ENCODE peak calls at places on chromosome 2, in eight cellular contexts. D is breast epithelium; F is activated T-cell treated with anti-CD3 and anti-CD28 coated beads for 1 hour; C is CD8-positive, alpha-beta T cell; E is GM04504; O is brain microvascular endothelial cell; G is activated CD8-positive, alpha-beta memory T cell treated with anti-CD3 and anti-CD28 coated beads for 48 hours; X is stimulated activated CD4-positive, alpha-beta T cell treated with anti-CD3 and anti-CD28 coated beads, Interleukin-12 subunit alpha, Interleukin-12 subunit beta, amount 100 ng/mL, for 48 hours. M is an unnamed sample.

GRCh38 chr2:218400167-218400929 is 680 bp downstream of the CTDSP1 start:
- DNase-seq in D (no peak), F (no peak), C (peak; percentile 47), E (no peak), O (no peak), G (no peak), X (no peak), M (peak; percentile 68)

GRCh38 chr2:153477641-153478288 is 797 bp downstream of the RPRM start:
- DNase-seq in D (no peak), F (no peak), C (no peak), E (no peak), O (no peak), G (no peak), X (no peak), M (peak; percentile 10)

GRCh38 chr2:237662671-237663093 is 35.3 kb downstream of the LRRFIP1 start:
- DNase-seq in D (peak; percentile 89), F (no peak), C (peak; percentile 32), E (peak; percentile 94), O (peak; percentile 86), G (peak; percentile 33), X (peak; percentile 38), M (peak; percentile 99)

GRCh38 chr2:132651115-132652099 is 18.6 kb downstream of the LYPD1 start:
- DNase-seq in D (no peak), F (no peak), C (no peak), E (no peak), O (peak; percentile 73), G (no peak), X (no peak), M (peak; percentile 58)

GRCh38 chr2:95729556-95729955 is 137.8 kb downstream of the TRIM43 start:
- DNase-seq in D (no peak), F (no peak), C (no peak), E (no peak), O (no peak), G (no peak), X (no peak), M (no peak)

GRCh38 chr2:132980304-132980703 is 310.3 kb upstream of the LYPD1 start:
- DNase-seq in D (no peak), F (no peak), C (no peak), E (no peak), O (no peak), G (no peak), X (no peak), M (no peak)

GRCh38 chr2:74890711-74891110 is 56.8 kb downstream of the HK2 start:
- DNase-seq in D (no peak), F (no peak), C (no peak), E (no peak), O (no peak), G (no peak), X (no peak), M (no peak)

GRCh38 chr2:121205321-121205942 is 79.6 kb downstream of the TFCP2L1 start:
- DNase-seq in D (peak; percentile 78), F (no peak), C (no peak), E (peak; percentile 10), O (peak; percentile 49), G (no peak), X (no peak), M (peak; percentile 12)